ENCODE peak calls at places on chromosomes 12 and 14, in eight cellular contexts. A is astrocyte, H is AG04449, X is nephron progenitor cell, T is GM13976, I is GM12865, C is adrenal gland, K is thoracic aorta. W is an unnamed sample.
A peak's percentile ranks its signal among the peaks of the same experiment; 100 is the strongest.

GRCh38 chr14:21191809-21192446 is 36.1 kb upstream of the OR5AU1 start:
- DNase-seq in A (no peak), H (no peak), X (peak; percentile 80), T (peak; percentile 82), I (peak; percentile 82), C (peak; percentile 75), K (no peak), W (peak; percentile 88)

GRCh38 chr14:101001311-101002069 is 98.0 kb upstream of the RTL1 start:
- DNase-seq in A (peak; percentile 90), H (no peak), X (no peak), T (no peak), I (no peak), C (no peak), K (no peak), W (no peak)

GRCh38 chr12:52206309-52207040 is 14.7 kb upstream of the KRT80 start:
- DNase-seq in A (no peak), H (no peak), X (no peak), T (no peak), I (no peak), C (peak; percentile 15), K (no peak), W (no peak)

GRCh38 chr14:100780646-100781355 is 45.1 kb upstream of the MEG3 start:
- DNase-seq in A (no peak), H (no peak), X (no peak), T (no peak), I (no peak), C (no peak), K (no peak), W (no peak)

GRCh38 chr14:100786131-100786530 is 39.8 kb upstream of the MEG3 start:
- DNase-seq in A (no peak), H (no peak), X (no peak), T (no peak), I (no peak), C (no peak), K (no peak), W (no peak)

GRCh38 chr14:97978336-97978735 is 1181.2 kb downstream of the VRK1 start:
- DNase-seq in A (peak; percentile 61), H (no peak), X (peak; percentile 75), T (peak; percentile 18), I (peak; percentile 57), C (peak; percentile 73), K (peak; percentile 38), W (peak; percentile 56)

GRCh38 chr14:61603736-61604135 is 91.6 kb upstream of the HIF1A start:
- DNase-seq in A (no peak), H (no peak), X (no peak), T (no peak), I (no peak), C (no peak), K (no peak), W (no peak)

GRCh38 chr12:49121047-49121696 is 10.0 kb downstream of the TUBA1B start:
- DNase-seq in A (peak; percentile 36), H (no peak), X (peak; percentile 36), T (peak; percentile 50), I (peak; percentile 53), C (peak; percentile 76), K (no peak), W (peak; percentile 39)

GRCh38 chr14:104554608-104555401 is 24.8 kb upstream of the C14orf180 start:
- DNase-seq in A (no peak), H (no peak), X (peak; percentile 7), T (no peak), I (no peak), C (no peak), K (no peak), W (peak; percentile 15)

GRCh38 chr12:111673503-111673902 is 12.3 kb downstream of the BRAP start:
- DNase-seq in A (no peak), H (no peak), X (no peak), T (peak; percentile 41), I (peak; percentile 25), C (no peak), K (no peak), W (no peak)
- TF ChIP-seq CTCF in A (peak; percentile 27), H (peak; percentile 40), X (peak; percentile 35), T (peak; percentile 33), I (peak; percentile 21), C (peak; percentile 56), K (peak; percentile 26), W (peak; percentile 53)

GRCh38 chr12:41762691-41763090 is 382.0 kb downstream of the GXYLT1 start:
- DNase-seq in A (no peak), H (no peak), X (no peak), T (no peak), I (no peak), C (no peak), K (no peak), W (no peak)
- TF ChIP-seq CTCF in A (no peak), H (no peak), X (no peak), T (no peak), I (no peak), C (no peak), K (no peak), W (no peak)

GRCh38 chr12:12353807-12354206 is 3.1 kb upstream of the BORCS5 start:
- DNase-seq in A (no peak), H (no peak), X (no peak), T (no peak), I (no peak), C (no peak), K (no peak), W (no peak)

GRCh38 chr12:12350868-12351463 is 924 bp upstream of the MANSC1 start:
- DNase-seq in A (no peak), H (no peak), X (no peak), T (no peak), I (no peak), C (no peak), K (no peak), W (no peak)

GRCh38 chr12:12353276-12353675 is 3.2 kb upstream of the MANSC1 start:
- DNase-seq in A (no peak), H (no peak), X (no peak), T (no peak), I (no peak), C (no peak), K (no peak), W (no peak)

GRCh38 chr12:12349711-12350665 is at the start of gene MANSC1:
- DNase-seq in A (no peak), H (no peak), X (peak; percentile 70), T (peak; percentile 59), I (peak; percentile 42), C (peak; percentile 60), K (no peak), W (peak; percentile 69)
- TF ChIP-seq CTCF in A (peak; percentile 9), H (peak; percentile 41), X (peak; percentile 54), T (peak; percentile 11), I (peak; percentile 38), C (peak; percentile 49), K (peak; percentile 63), W (peak; percentile 84)

GRCh38 chr14:68941820-68942219 is 37.3 kb downstream of the ACTN1 start:
- DNase-seq in A (peak; percentile 96), H (peak; percentile 93), X (no peak), T (no peak), I (no peak), C (peak; percentile 41), K (no peak), W (no peak)
- TF ChIP-seq CTCF in A (peak; percentile 58), H (peak; percentile 87), X (no peak), T (no peak), I (peak; percentile 2), C (no peak), K (peak; percentile 61), W (no peak)

DNA sequence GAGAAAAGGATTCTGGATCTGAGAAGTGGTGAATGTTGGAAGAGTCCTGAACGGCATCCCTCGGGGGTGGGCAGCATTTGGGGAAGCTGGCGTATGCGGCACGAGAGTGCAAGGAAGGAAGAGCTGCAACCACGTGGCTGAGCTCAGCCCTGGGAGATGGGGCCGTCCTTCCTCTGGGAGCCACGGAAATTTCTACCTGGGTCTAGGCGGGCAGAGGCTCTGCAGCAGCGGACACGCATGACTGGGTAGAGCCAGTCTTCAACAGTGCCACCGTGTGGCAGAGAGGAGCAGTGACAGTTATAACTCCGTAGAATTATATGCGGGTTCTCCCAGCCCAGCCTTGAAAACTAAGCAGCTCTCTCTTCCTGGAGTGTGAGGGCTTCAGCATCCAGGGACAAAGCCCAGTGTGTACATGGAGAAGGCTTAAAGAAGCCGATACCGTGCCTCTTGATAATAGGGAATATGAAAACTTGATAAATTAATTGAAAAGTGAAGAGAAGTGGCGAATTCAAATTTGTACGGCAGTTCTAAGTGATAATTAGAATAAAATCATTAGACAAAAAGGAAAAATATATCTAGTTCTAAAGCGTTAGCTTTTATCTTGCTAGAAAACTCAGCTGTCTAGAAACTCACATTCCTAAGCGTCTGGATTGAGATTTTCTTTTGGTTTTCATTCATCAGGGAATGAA is 82.9 kb upstream of the STXBP6 start:
- DNase-seq in A (peak; percentile 23), H (no peak), X (peak; percentile 76), T (peak; percentile 68), I (peak; percentile 60), C (peak; percentile 28), K (no peak), W (peak; percentile 72)
- TF ChIP-seq CTCF in A (peak; percentile 73), H (peak; percentile 74), X (peak; percentile 74), T (peak; percentile 87), I (peak; percentile 78), C (peak; percentile 78), K (peak; percentile 77), W (peak; percentile 90)

DNA sequence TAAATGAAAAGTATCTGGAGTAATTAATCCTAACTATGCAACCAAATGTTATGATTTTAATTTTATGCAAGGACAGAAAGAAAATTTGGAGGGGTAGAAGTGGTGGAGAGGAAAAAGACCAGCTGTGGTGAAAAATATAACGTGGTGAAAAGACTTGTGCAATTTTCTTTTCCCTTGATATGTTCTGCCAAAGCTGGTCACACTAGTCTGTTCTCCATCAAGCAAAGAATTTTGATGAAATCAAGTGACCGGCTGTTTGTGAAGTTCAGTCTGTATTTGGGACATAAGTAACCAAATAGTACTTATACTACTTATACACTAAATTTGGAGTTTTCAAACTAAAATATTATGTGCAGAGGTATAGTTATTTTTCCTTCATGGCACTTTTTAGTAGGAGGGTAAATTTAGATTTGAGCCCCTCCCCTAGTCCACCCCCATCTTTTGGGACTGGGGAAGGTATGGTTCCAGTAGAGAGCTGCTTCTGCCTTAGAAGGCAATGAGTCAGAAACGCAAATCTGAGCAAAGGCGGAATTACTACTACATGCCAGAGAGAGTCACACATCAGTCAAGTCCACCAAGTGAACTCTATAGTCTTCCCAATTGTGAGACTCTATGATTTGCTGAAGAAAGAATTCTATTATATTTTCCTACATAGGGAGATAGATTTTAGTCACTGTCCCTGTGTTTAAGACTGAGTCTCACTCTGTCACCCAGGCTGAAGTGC is 229.7 kb downstream of the SLC25A21 start:
- DNase-seq in A (peak; percentile 46), H (no peak), X (no peak), T (no peak), I (no peak), C (no peak), K (no peak), W (no peak)
- TF ChIP-seq CTCF in A (no peak), H (no peak), X (no peak), T (no peak), I (no peak), C (no peak), K (peak; percentile 15), W (peak; percentile 58)

DNA sequence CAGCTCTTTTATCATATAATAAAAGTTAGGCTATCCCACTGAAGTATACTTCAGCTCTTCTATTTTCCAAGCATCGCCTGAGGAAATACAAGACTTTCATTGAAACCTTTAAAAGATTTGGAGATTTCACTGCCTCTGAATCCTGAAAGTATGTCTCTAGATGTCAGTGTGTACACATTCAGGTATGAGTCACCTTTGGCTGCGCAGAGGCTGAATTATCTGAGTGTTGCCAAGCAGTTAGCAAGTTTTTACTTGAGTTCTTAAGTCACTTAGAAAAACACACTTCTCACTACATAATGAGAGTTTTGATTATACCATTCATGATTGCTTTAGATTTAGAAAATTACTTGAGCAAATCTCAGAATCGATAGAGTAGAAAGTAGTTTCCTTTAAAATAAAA is 210.3 kb downstream of the TMTC2 start:
- DNase-seq in A (peak; percentile 44), H (no peak), X (no peak), T (no peak), I (no peak), C (no peak), K (no peak), W (no peak)
- TF ChIP-seq CTCF in A (no peak), H (no peak), X (no peak), T (no peak), I (no peak), C (no peak), K (no peak), W (no peak)

W was measured in glutamatergic neuron.